ENCODE peak calls at places on chromosomes 4 and X, in nine cellular contexts. X, S, D, G, P, Q, A, L and M are unnamed samples.

GRCh38 chr4:42339935-42340406 is 57.3 kb upstream of the SHISA3 start:
- DNase-seq in X (no peak), S (no peak), D (no peak), G (peak; percentile 90), P (no peak), Q (no peak), A (no peak), L (no peak), M (no peak)

GRCh38 chr4:77538144-77538543 is 67.5 kb upstream of the CXCL13 start:
- DNase-seq in X (peak; percentile 74), S (no peak), D (no peak), G (peak; percentile 58), P (peak; percentile 34), Q (no peak), A (no peak), L (no peak), M (no peak)

GRCh38 chrX:72003811-72004750 is 93.4 kb downstream of the NHSL2 start:
- DNase-seq in X (peak; percentile 66), S (peak; percentile 23), D (no peak), G (peak; percentile 23), P (no peak), Q (no peak), A (no peak), L (no peak), M (no peak)

GRCh38 chr4:113169368-113169767 is 119.9 kb downstream of the ANK2 start:
- DNase-seq in X (no peak), S (no peak), D (no peak), G (no peak), P (no peak), Q (no peak), A (no peak), L (no peak), M (no peak)

GRCh38 chr4:16264798-16265197 is 38.5 kb upstream of the TAPT1 start:
- DNase-seq in X (peak; percentile 44), S (peak; percentile 33), D (no peak), G (peak; percentile 73), P (peak; percentile 69), Q (no peak), A (no peak), L (no peak), M (no peak)

GRCh38 chr4:66193487-66193886 is 523.2 kb upstream of the EPHA5 start:
- DNase-seq in X (no peak), S (no peak), D (no peak), G (no peak), P (no peak), Q (no peak), A (no peak), L (no peak), M (no peak)

GRCh38 chrX:1434871-1435240 is 17.9 kb downstream of the ASMTL start:
- DNase-seq in X (no peak), S (no peak), D (no peak), G (no peak), P (no peak), Q (no peak), A (no peak), L (no peak), M (no peak)

GRCh38 chr4:182828678-182829025 is 88.5 kb downstream of the DCTD start:
- DNase-seq in X (no peak), S (no peak), D (no peak), G (no peak), P (no peak), Q (no peak), A (no peak), L (no peak), M (no peak)

GRCh38 chr4:154313004-154313587 is 178.5 kb downstream of the DCHS2 start:
- DNase-seq in X (no peak), S (no peak), D (no peak), G (no peak), P (no peak), Q (no peak), A (no peak), L (no peak), M (no peak)